ENCODE peak calls at places on chromosomes 3 and 15, in four cellular contexts. One of them, this sample, is unnamed.

GRCh38 chr3:124887996-124888298 is 782 bp upstream of the ITGB5 start:
- DNase-seq in HT1080: no peak
- DNase-seq in iPS-NIHi11: no peak
- DNase-seq in fibroblast of mammary gland: no peak
- DNase-seq in this sample: no peak

GRCh38 chr3:29850641-29851040 is 569.8 kb downstream of the RBMS3 start:
- DNase-seq in iPS-NIHi11: peak
- DNase-seq in HT1080: no peak
- DNase-seq in fibroblast of mammary gland: no peak
- DNase-seq in this sample: no peak

GRCh38 chr15:74535388-74536084 is 5.5 kb upstream of the ARID3B start:
- DNase-seq in fibroblast of mammary gland: peak
- DNase-seq in HT1080: peak
- DNase-seq in iPS-NIHi11: no peak
- DNase-seq in this sample: no peak

GRCh38 chr15:39837454-39837853 is 54.8 kb upstream of the FSIP1 start:
- DNase-seq in HT1080: no peak
- DNase-seq in fibroblast of mammary gland: no peak
- DNase-seq in iPS-NIHi11: no peak
- DNase-seq in this sample: no peak

GRCh38 chr15:77001351-77001750 is 6.4 kb downstream of the PSTPIP1 start:
- DNase-seq in fibroblast of mammary gland: no peak
- DNase-seq in HT1080: no peak
- DNase-seq in iPS-NIHi11: no peak
- DNase-seq in this sample: no peak

GRCh38 chr15:31262143-31262530 is 64.5 kb upstream of the KLF13 start:
- DNase-seq in iPS-NIHi11: no peak
- DNase-seq in HT1080: no peak
- DNase-seq in fibroblast of mammary gland: no peak
- DNase-seq in this sample: no peak

GRCh38 chr15:92393994-92394326 is 279 bp downstream of the ST8SIA2 start:
- DNase-seq in HT1080: no peak
- DNase-seq in fibroblast of mammary gland: no peak
- DNase-seq in iPS-NIHi11: peak
- DNase-seq in this sample: no peak

GRCh38 chr3:109178701-109179100 is 42.2 kb downstream of the C3orf85 start:
- DNase-seq in HT1080: no peak
- DNase-seq in fibroblast of mammary gland: no peak
- DNase-seq in iPS-NIHi11: no peak
- DNase-seq in this sample: no peak

GRCh38 chr3:171193693-171194092 is 167.2 kb upstream of the SLC2A2 start:
- DNase-seq in fibroblast of mammary gland: no peak
- DNase-seq in iPS-NIHi11: no peak
- DNase-seq in HT1080: peak
- DNase-seq in this sample: no peak

GRCh38 chr3:72345980-72346379 is 502.3 kb downstream of the SHQ1 start:
- DNase-seq in iPS-NIHi11: no peak
- DNase-seq in HT1080: no peak
- DNase-seq in fibroblast of mammary gland: no peak
- DNase-seq in this sample: no peak

GRCh38 chr15:32649336-32649735 is 7.8 kb downstream of the SCG5 start:
- DNase-seq in iPS-NIHi11: peak
- DNase-seq in fibroblast of mammary gland: peak
- DNase-seq in HT1080: no peak
- DNase-seq in this sample: no peak

GRCh38 chr15:62719316-62719715 is 323.2 kb upstream of the TPM1 start:
- DNase-seq in iPS-NIHi11: no peak
- DNase-seq in HT1080: peak
- DNase-seq in fibroblast of mammary gland: no peak
- DNase-seq in this sample: no peak

GRCh38 chr15:70494861-70495571 is 268.3 kb downstream of the UACA start:
- DNase-seq in iPS-NIHi11: peak
- DNase-seq in HT1080: peak
- DNase-seq in fibroblast of mammary gland: peak
- DNase-seq in this sample: peak

GRCh38 chr3:151301787-151302186 is 14.8 kb downstream of the GPR87 start:
- DNase-seq in iPS-NIHi11: no peak
- DNase-seq in fibroblast of mammary gland: peak
- DNase-seq in HT1080: peak
- DNase-seq in this sample: peak

GRCh38 chr15:50653156-50653743 is 33.3 kb downstream of the TRPM7 start:
- DNase-seq in iPS-NIHi11: no peak
- DNase-seq in HT1080: no peak
- DNase-seq in fibroblast of mammary gland: no peak
- DNase-seq in this sample: no peak

GRCh38 chr15:70257573-70258220 is 160.0 kb upstream of the TLE3 start:
- DNase-seq in HT1080: no peak
- DNase-seq in iPS-NIHi11: no peak
- DNase-seq in fibroblast of mammary gland: no peak
- DNase-seq in this sample: no peak

GRCh38 chr15:63506537-63507035 is 2.2 kb downstream of the USP3 start:
- DNase-seq in fibroblast of mammary gland: peak
- DNase-seq in HT1080: peak
- DNase-seq in iPS-NIHi11: no peak
- DNase-seq in this sample: no peak

GRCh38 chr3:65787340-65787739 is 251.4 kb downstream of the MAGI1 start:
- DNase-seq in fibroblast of mammary gland: no peak
- DNase-seq in iPS-NIHi11: no peak
- DNase-seq in HT1080: no peak
- DNase-seq in this sample: no peak

GRCh38 chr3:149016669-149017541 is 25.6 kb downstream of the GYG1 start:
- DNase-seq in iPS-NIHi11: no peak
- DNase-seq in fibroblast of mammary gland: peak
- DNase-seq in HT1080: peak
- DNase-seq in this sample: peak

GRCh38 chr3:175199961-175200360 is 340.8 kb downstream of the NAALADL2 start:
- DNase-seq in HT1080: no peak
- DNase-seq in iPS-NIHi11: no peak
- DNase-seq in fibroblast of mammary gland: no peak
- DNase-seq in this sample: no peak

GRCh38 chr15:78930577-78931388 is 14.1 kb downstream of the CTSH start:
- DNase-seq in iPS-NIHi11: no peak
- DNase-seq in HT1080: peak
- DNase-seq in fibroblast of mammary gland: peak
- DNase-seq in this sample: peak

GRCh38 chr3:114700637-114701234 is 406.9 kb downstream of the TIGIT start:
- DNase-seq in fibroblast of mammary gland: no peak
- DNase-seq in HT1080: no peak
- DNase-seq in iPS-NIHi11: no peak
- DNase-seq in this sample: no peak

GRCh38 chr15:38635170-38635569 is 70.6 kb upstream of the RASGRP1 start:
- DNase-seq in iPS-NIHi11: no peak
- DNase-seq in fibroblast of mammary gland: no peak
- DNase-seq in HT1080: no peak
- DNase-seq in this sample: no peak

GRCh38 chr3:12155264-12155663 is 3.4 kb downstream of the TIMP4 start:
- DNase-seq in HT1080: peak
- DNase-seq in iPS-NIHi11: no peak
- DNase-seq in fibroblast of mammary gland: no peak
- DNase-seq in this sample: no peak